ENCODE peak calls at places on chromosome 20, in eight cellular contexts. Y is nephron progenitor cell; J is endothelial cell; G is AG04449; U is CD8-positive, alpha-beta T cell; Z is spleen; D is tibial nerve; E is progenitor cell of endocrine pancreas. T is an unnamed sample.

GRCh38 chr20:10648651-10649050 is 25.1 kb downstream of the JAG1 start:
- DNase-seq in Y (no peak), J (no peak), G (peak), U (no peak), Z (no peak), D (no peak), E (no peak), T (no peak)

GRCh38 chr20:38951611-38952010 is 10.5 kb upstream of the DHX35 start:
- DNase-seq in Y (no peak), J (no peak), G (no peak), U (no peak), Z (no peak), D (no peak), E (no peak), T (no peak)

GRCh38 chr20:58718121-58718563 is 25.5 kb downstream of the NPEPL1 start:
- DNase-seq in Y (no peak), J (no peak), G (no peak), U (peak), Z (peak), D (no peak), E (no peak), T (peak)

GRCh38 chr20:22502731-22503191 is 81.6 kb downstream of the FOXA2 start:
- DNase-seq in Y (no peak), J (no peak), G (no peak), U (no peak), Z (no peak), D (no peak), E (peak), T (no peak)

GRCh38 chr20:59828478-59829414 is 104.7 kb downstream of the SYCP2 start:
- DNase-seq in Y (no peak), J (no peak), G (no peak), U (no peak), Z (peak), D (no peak), E (no peak), T (no peak)

GRCh38 chr20:52972190-52972937 is at the start of gene TSHZ2:
- DNase-seq in Y (peak), J (peak), G (no peak), U (peak), Z (no peak), D (peak), E (peak), T (no peak)

GRCh38 chr20:3082306-3082951 is 2.1 kb downstream of the AVP start:
- DNase-seq in Y (peak), J (no peak), G (no peak), U (no peak), Z (no peak), D (no peak), E (no peak), T (no peak)

GRCh38 chr20:36209921-36210320 is 26.4 kb upstream of the AAR2 start:
- DNase-seq in Y (no peak), J (no peak), G (no peak), U (no peak), Z (no peak), D (no peak), E (no peak), T (no peak)

GRCh38 chr20:57795347-57795697 is 85.5 kb upstream of the PMEPA1 start:
- DNase-seq in Y (no peak), J (no peak), G (no peak), U (no peak), Z (peak), D (no peak), E (no peak), T (no peak)

GRCh38 chr20:61753196-61753942 is 312.3 kb downstream of the TAF4 start:
- DNase-seq in Y (no peak), J (no peak), G (peak), U (no peak), Z (no peak), D (no peak), E (no peak), T (no peak)

GRCh38 chr20:1870792-1871550 is 24.2 kb upstream of the SIRPA start:
- DNase-seq in Y (no peak), J (no peak), G (no peak), U (no peak), Z (no peak), D (no peak), E (no peak), T (peak)

GRCh38 chr20:41361757-41362747 is 4.6 kb downstream of the EMILIN3 start:
- DNase-seq in Y (no peak), J (no peak), G (no peak), U (no peak), Z (peak), D (no peak), E (no peak), T (no peak)

GRCh38 chr20:60224914-60225313 is 266.7 kb downstream of the CDH26 start:
- DNase-seq in Y (peak), J (peak), G (no peak), U (no peak), Z (no peak), D (no peak), E (no peak), T (no peak)

GRCh38 chr20:17995967-17996819 is 27.4 kb downstream of the MGME1 start:
- DNase-seq in Y (no peak), J (peak), G (no peak), U (no peak), Z (peak), D (peak), E (no peak), T (peak)

GRCh38 chr20:61451009-61451408 is 198.9 kb downstream of the CDH4 start:
- DNase-seq in Y (no peak), J (no peak), G (no peak), U (no peak), Z (no peak), D (no peak), E (no peak), T (no peak)

GRCh38 chr20:44324343-44324742 is 12.5 kb upstream of the R3HDML start:
- DNase-seq in Y (no peak), J (no peak), G (no peak), U (no peak), Z (no peak), D (no peak), E (no peak), T (no peak)

GRCh38 chr20:18224968-18225568 is 63.3 kb upstream of the ZNF133 start:
- DNase-seq in Y (peak), J (peak), G (no peak), U (no peak), Z (no peak), D (peak), E (no peak), T (no peak)

DNA sequence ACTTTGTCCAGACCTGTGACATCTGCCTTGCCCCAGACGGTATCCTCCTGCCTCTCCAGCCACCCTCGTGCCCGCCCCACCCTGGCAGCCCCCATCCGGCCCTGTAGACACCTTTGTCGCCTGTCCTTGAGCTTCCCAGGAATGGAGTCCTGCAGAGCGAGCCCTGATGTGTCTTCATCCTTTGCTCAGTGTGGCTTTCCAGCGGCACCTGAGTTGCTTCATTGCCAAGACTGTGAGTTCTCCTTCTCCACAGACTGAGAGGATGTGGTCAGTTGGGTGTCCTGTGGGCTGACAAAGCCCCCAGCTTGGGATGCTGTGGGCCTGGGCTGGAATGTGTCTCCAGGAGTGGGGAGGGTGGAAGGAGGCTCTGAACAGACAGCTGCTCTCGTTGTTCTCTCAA is 1.7 kb upstream of the CST4 start:
- DNase-seq in Y (no peak), J (no peak), G (no peak), U (peak), Z (no peak), D (no peak), E (no peak), T (no peak)
- TF ChIP-seq CTCF in Y (no peak), J (no peak), G (no peak), U (no peak), Z (no peak), D (no peak), E (no peak), T (no peak)

GRCh38 chr20:14232650-14233049 is 104.8 kb downstream of the FLRT3 start:
- DNase-seq in Y (no peak), J (no peak), G (no peak), U (no peak), Z (no peak), D (no peak), E (no peak), T (no peak)

GRCh38 chr20:14235355-14235754 is 102.1 kb downstream of the FLRT3 start:
- DNase-seq in Y (no peak), J (no peak), G (peak), U (no peak), Z (no peak), D (no peak), E (no peak), T (no peak)

GRCh38 chr20:14234666-14235295 is 102.6 kb downstream of the FLRT3 start:
- DNase-seq in Y (no peak), J (no peak), G (peak), U (no peak), Z (no peak), D (no peak), E (no peak), T (no peak)
- TF ChIP-seq CTCF in Y (no peak), J (no peak), G (no peak), U (no peak), Z (no peak), D (no peak), E (no peak), T (no peak)

DNA sequence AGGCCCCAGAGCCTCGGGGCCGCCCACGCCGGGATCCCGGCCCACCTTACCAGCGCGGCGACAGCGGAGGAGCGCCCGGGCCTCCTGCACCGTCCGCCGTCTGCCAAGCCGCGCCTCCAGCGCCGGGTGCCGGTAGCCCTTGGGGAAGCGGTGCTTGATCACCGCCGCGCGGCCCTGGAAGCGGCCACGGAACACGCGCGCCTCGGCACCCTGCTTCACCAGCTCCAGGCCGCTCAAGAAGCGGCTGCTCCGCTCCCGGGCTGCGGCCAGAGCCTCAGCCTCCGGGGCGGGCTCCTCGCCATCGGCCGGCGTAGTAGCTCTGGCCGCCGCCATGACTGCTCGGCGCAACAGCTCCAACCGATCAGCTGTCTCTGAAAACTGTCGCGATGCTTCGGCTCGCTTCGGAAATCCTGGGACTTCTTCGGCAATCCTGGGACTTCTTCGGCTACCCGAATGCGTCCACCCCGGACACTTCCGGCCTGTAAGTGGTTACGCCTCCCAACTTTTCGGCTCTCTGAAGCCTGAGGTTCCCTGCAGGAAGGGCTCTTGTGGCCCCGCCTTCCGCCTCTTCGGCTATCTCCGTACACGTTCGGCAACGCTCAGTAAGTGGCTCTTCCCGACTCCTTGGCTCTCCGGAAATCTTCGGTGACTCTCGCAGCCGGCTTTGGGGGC is at the start of gene TP53RK:
- DNase-seq in Y (peak), J (peak), G (peak), U (peak), Z (peak), D (peak), E (peak), T (peak)
- TF ChIP-seq CTCF in Y (peak), J (peak), G (peak), U (no peak), Z (peak), D (peak), E (no peak), T (no peak)

DNA sequence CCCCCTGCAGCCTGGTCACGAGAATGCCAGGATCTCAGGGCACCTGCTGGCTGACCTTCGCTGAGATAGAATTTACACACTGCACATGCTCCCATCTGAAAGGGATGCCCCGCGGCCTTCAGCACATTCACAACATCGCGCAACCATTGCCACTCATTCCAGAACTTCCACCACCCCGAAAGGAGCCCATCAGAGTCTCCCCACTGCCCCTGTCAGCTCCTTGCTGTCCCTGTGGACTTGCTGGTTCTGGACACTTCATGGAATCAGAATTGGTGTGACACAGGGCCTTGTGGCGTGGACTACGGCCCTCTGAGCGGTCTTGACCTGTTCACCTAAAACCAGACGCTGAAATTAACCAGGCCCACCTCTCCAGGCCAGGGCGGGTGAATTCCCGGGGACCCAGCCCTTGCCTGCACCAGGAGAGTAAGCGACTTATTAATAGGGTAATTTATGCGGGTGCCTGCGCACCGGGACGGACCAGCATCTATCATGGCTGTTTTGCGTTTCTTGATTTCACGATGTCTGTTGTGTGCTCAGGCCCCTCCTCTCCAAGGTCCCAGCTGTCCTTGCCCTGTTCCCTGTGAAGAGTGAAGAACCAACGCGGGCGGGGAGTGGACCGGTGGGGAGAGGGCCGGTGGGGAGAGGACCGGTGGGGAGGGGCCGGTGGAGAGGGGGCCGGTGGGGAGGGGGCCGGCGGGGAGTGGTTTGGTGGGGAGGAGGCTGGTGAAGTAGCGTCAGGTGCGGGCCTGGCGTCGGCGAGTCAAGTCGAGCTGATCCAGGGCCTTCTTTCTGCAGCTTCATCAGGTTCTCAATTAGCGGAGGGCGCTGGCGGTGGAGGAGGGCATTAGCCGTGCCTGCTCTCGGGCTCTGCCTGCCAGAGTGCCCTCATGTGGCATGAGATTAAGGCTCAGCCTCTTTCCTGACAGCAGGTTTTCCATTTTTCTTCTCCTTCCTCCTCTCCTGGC is 20.9 kb upstream of the BHLHE23 start:
- DNase-seq in Y (no peak), J (no peak), G (no peak), U (no peak), Z (peak), D (no peak), E (no peak), T (no peak)
- TF ChIP-seq CTCF in Y (no peak), J (no peak), G (peak), U (no peak), Z (no peak), D (no peak), E (no peak), T (no peak)

DNA sequence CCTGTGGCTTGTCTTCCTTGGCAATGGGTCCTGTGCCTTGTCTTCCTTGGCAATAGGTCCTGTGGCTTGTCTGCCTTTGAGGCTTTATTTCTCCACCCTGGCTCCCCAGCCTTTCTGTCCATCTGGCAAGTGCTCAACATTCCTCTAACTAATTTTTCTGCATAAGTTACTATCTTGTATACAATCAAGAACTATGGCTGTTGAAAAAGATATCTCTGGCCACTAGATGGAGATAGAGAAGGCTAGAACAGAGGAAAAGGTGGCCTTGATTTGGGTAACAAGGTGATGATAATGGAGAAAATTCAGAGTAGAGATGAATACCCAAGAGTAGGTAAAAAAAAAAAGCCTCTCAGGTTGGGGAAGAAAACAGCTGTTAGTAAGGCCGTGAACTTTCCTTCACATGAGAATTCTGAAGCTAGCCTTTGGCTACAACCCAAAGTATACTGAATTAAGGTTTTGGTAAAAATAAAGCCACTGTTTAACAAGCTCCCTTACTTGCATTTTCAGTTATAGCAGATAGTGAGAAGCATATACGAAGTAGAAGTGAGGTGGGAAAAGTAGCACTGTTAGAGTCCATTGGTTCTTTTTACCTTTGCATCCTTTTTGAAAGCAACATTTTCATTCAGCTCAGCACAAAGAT is 505.0 kb downstream of the DOK5 start:
- DNase-seq in Y (peak), J (no peak), G (no peak), U (no peak), Z (no peak), D (no peak), E (no peak), T (no peak)
- TF ChIP-seq CTCF in Y (peak), J (no peak), G (no peak), U (no peak), Z (peak), D (no peak), E (peak), T (peak)

DNA sequence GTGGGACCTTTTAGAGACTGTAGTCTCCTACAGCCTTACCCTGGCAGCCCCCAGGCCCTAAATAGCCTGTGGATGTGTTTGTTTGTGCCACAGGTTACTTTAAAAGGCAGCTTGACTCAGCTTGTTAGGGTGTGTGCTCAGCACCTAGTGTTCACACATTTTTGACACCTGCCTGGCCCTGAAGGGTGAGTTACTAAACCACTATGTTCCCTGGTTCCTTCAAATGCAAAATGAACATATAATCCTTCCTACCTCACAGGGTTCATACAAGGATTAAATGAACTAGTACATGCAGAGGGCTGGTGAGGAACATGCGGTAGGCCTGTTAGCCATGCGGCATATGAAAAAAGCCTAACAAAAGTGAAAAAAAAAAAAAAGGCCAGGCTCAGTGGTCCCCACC is 14.9 kb upstream of the TFAP2C start:
- DNase-seq in Y (no peak), J (no peak), G (no peak), U (no peak), Z (no peak), D (no peak), E (no peak), T (no peak)
- TF ChIP-seq CTCF in Y (no peak), J (no peak), G (no peak), U (no peak), Z (no peak), D (no peak), E (no peak), T (no peak)

GRCh38 chr20:51769941-51770615 is 1.9 kb upstream of the ATP9A start:
- DNase-seq in Y (no peak), J (no peak), G (no peak), U (no peak), Z (no peak), D (no peak), E (no peak), T (no peak)

GRCh38 chr20:51767867-51768758 is at the start of gene ATP9A:
- DNase-seq in Y (peak), J (peak), G (no peak), U (no peak), Z (peak), D (no peak), E (peak), T (no peak)

GRCh38 chr20:51763965-51764602 is 4.1 kb downstream of the ATP9A start:
- DNase-seq in Y (no peak), J (no peak), G (no peak), U (no peak), Z (no peak), D (no peak), E (no peak), T (no peak)

GRCh38 chr20:51768759-51769517 is 748 bp upstream of the ATP9A start:
- DNase-seq in Y (no peak), J (no peak), G (no peak), U (no peak), Z (no peak), D (no peak), E (no peak), T (no peak)

DNA sequence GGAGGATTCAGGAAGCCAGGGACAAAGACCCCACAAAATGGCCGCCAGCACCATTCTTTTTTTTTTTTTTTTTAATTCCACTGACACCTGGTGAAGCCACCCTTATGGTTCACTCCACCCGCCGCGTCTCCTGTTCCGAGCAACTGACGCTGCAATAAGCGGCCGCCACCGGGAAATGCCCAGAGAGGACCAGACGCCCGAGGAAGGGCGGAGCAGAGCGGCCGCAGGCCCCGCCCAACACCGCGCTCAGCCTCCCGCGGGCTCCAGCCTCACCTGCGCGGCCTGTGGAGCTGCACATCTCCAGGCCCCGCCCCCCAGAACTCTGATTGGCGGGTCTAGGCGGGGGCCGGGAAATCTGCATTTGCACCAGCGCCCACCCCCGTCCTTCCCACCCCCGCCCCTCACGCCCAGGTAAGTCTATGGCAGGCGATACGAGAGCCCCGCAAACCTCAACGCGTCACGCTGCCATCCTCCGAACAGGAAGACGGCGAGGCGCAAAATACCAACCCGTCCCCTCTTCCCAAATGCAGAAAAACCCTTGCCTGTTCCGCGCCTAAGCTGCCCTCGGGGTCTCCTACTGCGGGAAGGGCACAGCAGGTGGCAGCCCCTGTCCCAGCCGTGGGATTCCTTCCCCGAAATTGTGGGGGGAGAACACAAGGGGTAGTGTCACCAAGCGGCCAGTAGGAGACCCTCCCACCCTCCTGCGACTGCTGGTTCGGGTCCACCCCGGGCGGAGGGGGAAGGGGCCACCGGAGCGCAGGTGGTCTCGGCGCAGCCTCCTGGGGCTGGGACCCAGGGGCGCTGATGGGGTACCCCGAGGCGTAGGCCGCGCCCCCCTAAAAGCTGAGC is 948 bp downstream of the ATP9A start:
- DNase-seq in Y (peak), J (peak), G (no peak), U (peak), Z (peak), D (peak), E (peak), T (no peak)
- TF ChIP-seq CTCF in Y (peak), J (peak), G (peak), U (no peak), Z (no peak), D (no peak), E (peak), T (no peak)